ENCODE peak calls at places on chromosomes 7 and 10, in ten cellular contexts. Q is heart left ventricle; X is T-helper 2 cell; A is T-helper 1 cell; Z is cardiac septum; H is stimulated activated CD4-positive, alpha-beta T cell treated with anti-CD3 and anti-CD28 coated beads, Interleukin-1b, Interleukin-23, amount 100 ng/mL, for 4 hours; W is psoas muscle; J is GDM1; C is KBM-7; M is left lung. N is an unnamed sample.

GRCh38 chr10:114632869-114633715 is 25.0 kb downstream of the ABLIM1 start:
- DNase-seq in A (no peak), J (no peak), H (no peak), Q (peak), C (no peak), W (no peak), M (no peak), X (no peak), Z (no peak), N (no peak)

GRCh38 chr7:118080947-118081346 is 103.0 kb upstream of the LSM8 start:
- DNase-seq in Z (no peak), J (no peak), H (peak), Q (no peak), M (no peak), W (no peak), C (peak), X (no peak), A (no peak), N (no peak)

GRCh38 chr7:99140813-99141212 is 3.1 kb downstream of the SMURF1 start:
- DNase-seq in A (no peak), J (no peak), H (no peak), C (no peak), M (no peak), W (no peak), X (no peak), Q (no peak), Z (no peak), N (no peak)

GRCh38 chr7:11161499-11161898 is 187.8 kb downstream of the PHF14 start:
- DNase-seq in M (no peak), A (no peak), W (no peak), C (no peak), H (no peak), X (no peak), Q (no peak), J (no peak), Z (no peak), N (no peak)

GRCh38 chr7:434891-435486 is 84.7 kb downstream of the PDGFA start:
- DNase-seq in X (no peak), A (no peak), Q (no peak), J (no peak), C (no peak), W (no peak), H (no peak), Z (no peak), M (peak), N (no peak)

GRCh38 chr7:1498370-1499305 is 5.6 kb downstream of the INTS1 start:
- DNase-seq in X (no peak), M (no peak), Q (no peak), H (no peak), C (no peak), A (no peak), J (no peak), W (no peak), Z (no peak), N (no peak)

GRCh38 chr7:116999316-116999715 is 46.0 kb downstream of the ST7 start:
- DNase-seq in Q (no peak), C (no peak), Z (no peak), A (no peak), W (no peak), H (no peak), X (no peak), J (no peak), M (no peak), N (no peak)

GRCh38 chr10:58299580-58299979 is 30.6 kb downstream of the CISD1 start:
- DNase-seq in C (peak), H (peak), M (no peak), Q (peak), A (peak), W (no peak), X (peak), Z (peak), J (peak), N (peak)

GRCh38 chr7:47193003-47193402 is 388.9 kb downstream of the TNS3 start:
- DNase-seq in A (no peak), H (no peak), W (no peak), Z (no peak), X (no peak), C (no peak), M (no peak), Q (no peak), J (no peak), N (no peak)

GRCh38 chr7:158270106-158270775 is 317.4 kb downstream of the PTPRN2 start:
- DNase-seq in Q (peak), Z (peak), X (no peak), H (no peak), W (peak), A (no peak), M (peak), J (no peak), C (no peak), N (no peak)

GRCh38 chr10:116621934-116622655 is 1.3 kb downstream of the PNLIPRP2 start:
- DNase-seq in A (no peak), X (no peak), H (no peak), C (no peak), W (no peak), Z (no peak), Q (no peak), M (no peak), J (no peak), N (no peak)

GRCh38 chr10:132181691-132182425 is 4.9 kb upstream of the DPYSL4 start:
- DNase-seq in J (no peak), M (peak), Z (no peak), H (no peak), W (peak), A (no peak), C (no peak), Q (peak), X (no peak), N (no peak)

GRCh38 chr7:72017756-72018155 is 394.4 kb downstream of the CALN1 start:
- DNase-seq in H (no peak), W (no peak), X (no peak), Q (no peak), C (no peak), M (no peak), J (no peak), Z (no peak), A (no peak), N (no peak)

GRCh38 chr10:54139819-54140428 is 661.1 kb downstream of the PCDH15 start:
- DNase-seq in Z (no peak), C (peak), J (no peak), M (no peak), W (no peak), H (no peak), Q (no peak), X (no peak), A (no peak), N (no peak)

GRCh38 chr10:69180525-69181204 is 631 bp downstream of the SUPV3L1 start:
- DNase-seq in Z (no peak), W (no peak), H (no peak), M (peak), Q (no peak), J (no peak), X (peak), A (peak), C (peak), N (no peak)

GRCh38 chr10:93063977-93064660 is 3.5 kb downstream of the CYP26C1 start:
- DNase-seq in A (no peak), C (no peak), M (peak), Z (no peak), H (no peak), J (no peak), W (no peak), Q (no peak), X (no peak), N (no peak)

GRCh38 chr10:97250952-97251351 is 41.5 kb downstream of the ARHGAP19 start:
- DNase-seq in C (no peak), H (no peak), A (no peak), Q (no peak), X (no peak), Z (no peak), W (no peak), M (no peak), J (no peak), N (no peak)

GRCh38 chr10:80532571-80532970 is 5.1 kb upstream of the SH2D4B start:
- DNase-seq in J (no peak), A (no peak), H (no peak), Z (peak), M (no peak), W (peak), C (no peak), X (no peak), Q (no peak), N (no peak)

GRCh38 chr10:32357056-32357735 is 10.2 kb upstream of the EPC1 start:
- DNase-seq in C (no peak), Q (no peak), M (no peak), Z (no peak), W (no peak), H (no peak), A (no peak), X (no peak), J (no peak), N (no peak)

GRCh38 chr7:19317461-19317860 is 172.2 kb upstream of the FERD3L start:
- DNase-seq in C (no peak), Q (no peak), M (no peak), J (no peak), X (no peak), W (no peak), H (no peak), A (no peak), Z (no peak), N (no peak)

GRCh38 chr10:93548376-93549071 is 17.9 kb upstream of the FFAR4 start:
- DNase-seq in X (no peak), H (no peak), M (no peak), Z (no peak), C (no peak), Q (no peak), W (no peak), A (no peak), J (no peak), N (no peak)

GRCh38 chr10:71228875-71229720 is 16.7 kb downstream of the UNC5B start:
- DNase-seq in H (no peak), Z (no peak), M (no peak), J (no peak), W (no peak), A (no peak), C (no peak), Q (peak), X (no peak), N (no peak)

GRCh38 chr7:119096683-119097082 is 872.2 kb downstream of the ANKRD7 start:
- DNase-seq in W (no peak), J (no peak), Z (no peak), A (no peak), M (no peak), X (no peak), C (no peak), H (no peak), Q (no peak), N (no peak)

GRCh38 chr10:123704812-123705211 is 38.7 kb downstream of the GPR26 start:
- DNase-seq in M (no peak), C (no peak), X (no peak), J (no peak), Z (no peak), W (no peak), H (no peak), Q (no peak), A (no peak), N (no peak)

GRCh38 chr7:28617308-28617707 is 205.0 kb downstream of the CREB5 start:
- DNase-seq in A (no peak), H (no peak), M (no peak), Q (no peak), W (no peak), Z (no peak), J (no peak), X (no peak), C (no peak), N (no peak)

GRCh38 chr7:117960351-117960750 is 87.1 kb upstream of the CTTNBP2 start:
- DNase-seq in A (no peak), J (no peak), X (no peak), M (no peak), Q (no peak), Z (no peak), W (no peak), H (no peak), C (no peak), N (no peak)

GRCh38 chr7:137875746-137876145 is 29.0 kb upstream of the DGKI start:
- DNase-seq in H (no peak), M (no peak), J (no peak), Q (no peak), X (no peak), C (no peak), W (no peak), Z (no peak), A (no peak), N (no peak)

GRCh38 chr10:86536294-86536861 is 14.8 kb upstream of the WAPL start:
- DNase-seq in C (no peak), A (peak), M (peak), W (no peak), X (peak), H (peak), Z (no peak), Q (no peak), J (no peak), N (no peak)

GRCh38 chr10:91289295-91289694 is 68.8 kb downstream of the PCGF5 start:
- DNase-seq in M (no peak), Q (no peak), H (no peak), W (no peak), C (no peak), A (no peak), X (no peak), J (no peak), Z (no peak), N (no peak)

GRCh38 chr7:50349963-50350944 is 45.7 kb downstream of the IKZF1 start:
- DNase-seq in J (no peak), X (peak), H (peak), W (no peak), C (no peak), M (no peak), Z (no peak), Q (no peak), A (no peak), N (no peak)

GRCh38 chr10:27366769-27367168 is 126.2 kb upstream of the ACBD5 start:
- DNase-seq in H (no peak), J (no peak), C (no peak), A (no peak), W (no peak), M (no peak), Q (no peak), Z (no peak), X (no peak), N (no peak)

GRCh38 chr10:114320249-114321116 is 81.4 kb downstream of the VWA2 start:
- DNase-seq in X (no peak), Q (peak), A (no peak), W (no peak), H (no peak), C (no peak), J (no peak), Z (no peak), M (no peak), N (no peak)

N was measured in NCI-H774.